ENCODE peak calls at places on chromosomes 3 and 15, in seven cellular contexts. One of them, this sample, is unnamed.

GRCh38 chr15:67135494-67135893 is 70.1 kb downstream of the SMAD3 start:
- DNase-seq in HEK293T: no peak
- DNase-seq in HepG2: peak
- DNase-seq in WTC11: no peak
- DNase-seq in GM12878: no peak
- DNase-seq in HCT116: no peak
- DNase-seq in H1: no peak
- DNase-seq in this sample: no peak

GRCh38 chr15:65940618-65940909 is 71.3 kb downstream of the RAB11A start:
- DNase-seq in HEK293T: no peak
- DNase-seq in HepG2: no peak
- DNase-seq in WTC11: no peak
- DNase-seq in GM12878: no peak
- DNase-seq in HCT116: no peak
- DNase-seq in H1: no peak
- DNase-seq in this sample: peak

GRCh38 chr3:196778755-196779154 is 39.1 kb downstream of the PAK2 start:
- DNase-seq in HEK293T: no peak
- DNase-seq in HepG2: no peak
- DNase-seq in WTC11: no peak
- DNase-seq in GM12878: no peak
- DNase-seq in HCT116: no peak
- DNase-seq in H1: no peak
- DNase-seq in this sample: no peak

GRCh38 chr3:46124216-46125143 is 83.6 kb downstream of the CCR1 start:
- DNase-seq in HEK293T: no peak
- DNase-seq in HepG2: no peak
- DNase-seq in WTC11: no peak
- DNase-seq in GM12878: no peak
- DNase-seq in HCT116: no peak
- DNase-seq in H1: no peak
- DNase-seq in this sample: no peak

GRCh38 chr3:128787256-128788253 is 61.6 kb downstream of the RAB7A start:
- DNase-seq in HEK293T: peak
- DNase-seq in HepG2: peak
- DNase-seq in WTC11: peak
- DNase-seq in GM12878: no peak
- DNase-seq in HCT116: peak
- DNase-seq in H1: peak
- DNase-seq in this sample: peak

GRCh38 chr3:149472393-149472792 is 2.1 kb upstream of the TM4SF4 start:
- DNase-seq in HEK293T: no peak
- DNase-seq in HepG2: no peak
- DNase-seq in WTC11: no peak
- DNase-seq in GM12878: no peak
- DNase-seq in HCT116: no peak
- DNase-seq in H1: no peak
- DNase-seq in this sample: no peak

GRCh38 chr3:74067296-74067695 is 442.6 kb upstream of the PDZRN3 start:
- DNase-seq in HEK293T: no peak
- DNase-seq in HepG2: no peak
- DNase-seq in WTC11: no peak
- DNase-seq in GM12878: no peak
- DNase-seq in HCT116: no peak
- DNase-seq in H1: no peak
- DNase-seq in this sample: no peak

GRCh38 chr3:37943126-37943525 is 47.5 kb upstream of the VILL start:
- DNase-seq in HEK293T: no peak
- DNase-seq in HepG2: no peak
- DNase-seq in WTC11: no peak
- DNase-seq in GM12878: no peak
- DNase-seq in HCT116: no peak
- DNase-seq in H1: no peak
- DNase-seq in this sample: no peak

GRCh38 chr3:157857461-157857860 is 248.8 kb downstream of the SHOX2 start:
- DNase-seq in HEK293T: no peak
- DNase-seq in HepG2: no peak
- DNase-seq in WTC11: no peak
- DNase-seq in GM12878: no peak
- DNase-seq in HCT116: no peak
- DNase-seq in H1: no peak
- DNase-seq in this sample: no peak

GRCh38 chr3:58560771-58561311 is 16.4 kb downstream of the FAM107A start:
- DNase-seq in HEK293T: peak
- DNase-seq in HepG2: peak
- DNase-seq in WTC11: peak
- DNase-seq in GM12878: no peak
- DNase-seq in HCT116: no peak
- DNase-seq in H1: peak
- DNase-seq in this sample: peak

GRCh38 chr15:100570282-100570681 is 31.7 kb downstream of the LINS1 start:
- DNase-seq in HEK293T: no peak
- DNase-seq in HepG2: no peak
- DNase-seq in WTC11: no peak
- DNase-seq in GM12878: no peak
- DNase-seq in HCT116: no peak
- DNase-seq in H1: no peak
- DNase-seq in this sample: peak

GRCh38 chr3:128585974-128586373 is 64.6 kb downstream of the RPN1 start:
- DNase-seq in HEK293T: no peak
- DNase-seq in HepG2: no peak
- DNase-seq in WTC11: no peak
- DNase-seq in GM12878: no peak
- DNase-seq in HCT116: no peak
- DNase-seq in H1: no peak
- DNase-seq in this sample: no peak

GRCh38 chr3:143736205-143736604 is 112.1 kb downstream of the SLC9A9 start:
- DNase-seq in HEK293T: no peak
- DNase-seq in HepG2: no peak
- DNase-seq in WTC11: no peak
- DNase-seq in GM12878: no peak
- DNase-seq in HCT116: no peak
- DNase-seq in H1: no peak
- DNase-seq in this sample: no peak

GRCh38 chr3:57079221-57079831 is 18.9 kb downstream of the SPATA12 start:
- DNase-seq in HEK293T: peak
- DNase-seq in HepG2: peak
- DNase-seq in WTC11: peak
- DNase-seq in GM12878: no peak
- DNase-seq in HCT116: no peak
- DNase-seq in H1: no peak
- DNase-seq in this sample: peak

GRCh38 chr15:61049003-61049402 is 180.1 kb downstream of the RORA start:
- DNase-seq in HEK293T: no peak
- DNase-seq in HepG2: no peak
- DNase-seq in WTC11: no peak
- DNase-seq in GM12878: no peak
- DNase-seq in HCT116: no peak
- DNase-seq in H1: no peak
- DNase-seq in this sample: no peak

GRCh38 chr15:63832620-63833245 is 1.0 kb downstream of the HERC1 start:
- DNase-seq in HEK293T: no peak
- DNase-seq in HepG2: no peak
- DNase-seq in WTC11: no peak
- DNase-seq in GM12878: no peak
- DNase-seq in HCT116: no peak
- DNase-seq in H1: no peak
- DNase-seq in this sample: no peak

GRCh38 chr15:24948495-24948894 is 6.3 kb upstream of the SNRPN start:
- DNase-seq in HEK293T: no peak
- DNase-seq in HepG2: no peak
- DNase-seq in WTC11: no peak
- DNase-seq in GM12878: no peak
- DNase-seq in HCT116: no peak
- DNase-seq in H1: no peak
- DNase-seq in this sample: no peak

GRCh38 chr3:124878561-124879394 is 8.4 kb downstream of the ITGB5 start:
- DNase-seq in HEK293T: no peak
- DNase-seq in HepG2: peak
- DNase-seq in WTC11: no peak
- DNase-seq in GM12878: no peak
- DNase-seq in HCT116: peak
- DNase-seq in H1: no peak
- DNase-seq in this sample: peak

GRCh38 chr3:126158016-126158911 is 22.1 kb downstream of the ALDH1L1 start:
- DNase-seq in HEK293T: no peak
- DNase-seq in HepG2: no peak
- DNase-seq in WTC11: no peak
- DNase-seq in GM12878: no peak
- DNase-seq in HCT116: no peak
- DNase-seq in H1: no peak
- DNase-seq in this sample: no peak

GRCh38 chr3:168094580-168094876 is 1.2 kb downstream of the GOLIM4 start:
- DNase-seq in HEK293T: no peak
- DNase-seq in HepG2: no peak
- DNase-seq in WTC11: peak
- DNase-seq in GM12878: no peak
- DNase-seq in HCT116: no peak
- DNase-seq in H1: no peak
- DNase-seq in this sample: no peak
- TF ChIP-seq SP1 in HEK293T: no peak
- TF ChIP-seq SP1 in HepG2: no peak
- TF ChIP-seq SP1 in WTC11: no peak
- TF ChIP-seq SP1 in GM12878: no peak
- TF ChIP-seq SP1 in HCT116: no peak
- TF ChIP-seq SP1 in H1: no peak
- TF ChIP-seq SP1 in this sample: peak

DNA sequence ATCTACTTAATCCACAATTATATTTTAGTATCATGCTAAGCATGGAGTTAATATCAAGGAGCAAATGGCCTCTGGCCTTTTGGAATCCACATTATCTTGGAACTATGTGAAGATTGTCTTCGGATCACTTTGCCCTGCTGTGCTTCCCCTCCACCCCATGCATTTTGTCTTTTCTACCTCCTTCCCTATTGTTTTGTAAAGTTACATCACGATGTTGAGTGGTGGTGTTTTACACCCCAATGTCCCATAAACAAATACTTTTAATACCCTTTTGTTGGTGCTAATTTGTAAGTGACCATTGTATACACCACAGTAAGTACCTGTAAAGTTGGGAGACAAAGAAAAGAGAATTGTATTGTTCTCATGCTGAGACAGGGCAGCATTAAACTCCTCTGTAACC is 258.4 kb upstream of the ZNF717 start:
- DNase-seq in HEK293T: no peak
- DNase-seq in HepG2: no peak
- DNase-seq in WTC11: no peak
- DNase-seq in GM12878: no peak
- DNase-seq in HCT116: no peak
- DNase-seq in H1: no peak
- DNase-seq in this sample: no peak
- TF ChIP-seq SP1 in HEK293T: no peak
- TF ChIP-seq SP1 in HepG2: no peak
- TF ChIP-seq SP1 in WTC11: no peak
- TF ChIP-seq SP1 in GM12878: no peak
- TF ChIP-seq SP1 in HCT116: no peak
- TF ChIP-seq SP1 in H1: peak
- TF ChIP-seq SP1 in this sample: no peak

GRCh38 chr15:39396979-39397615 is 183.8 kb upstream of the THBS1 start:
- DNase-seq in HEK293T: no peak
- DNase-seq in HepG2: no peak
- DNase-seq in WTC11: no peak
- DNase-seq in GM12878: no peak
- DNase-seq in HCT116: no peak
- DNase-seq in H1: no peak
- DNase-seq in this sample: peak

GRCh38 chr15:39399600-39399999 is 181.3 kb upstream of the THBS1 start:
- DNase-seq in HEK293T: no peak
- DNase-seq in HepG2: no peak
- DNase-seq in WTC11: no peak
- DNase-seq in GM12878: no peak
- DNase-seq in HCT116: no peak
- DNase-seq in H1: no peak
- DNase-seq in this sample: no peak

GRCh38 chr15:39400821-39401550 is 179.9 kb upstream of the THBS1 start:
- DNase-seq in HEK293T: no peak
- DNase-seq in HepG2: no peak
- DNase-seq in WTC11: no peak
- DNase-seq in GM12878: no peak
- DNase-seq in HCT116: no peak
- DNase-seq in H1: no peak
- DNase-seq in this sample: peak

GRCh38 chr15:39400002-39400401 is 180.9 kb upstream of the THBS1 start:
- DNase-seq in HEK293T: no peak
- DNase-seq in HepG2: no peak
- DNase-seq in WTC11: no peak
- DNase-seq in GM12878: no peak
- DNase-seq in HCT116: no peak
- DNase-seq in H1: no peak
- DNase-seq in this sample: no peak

DNA sequence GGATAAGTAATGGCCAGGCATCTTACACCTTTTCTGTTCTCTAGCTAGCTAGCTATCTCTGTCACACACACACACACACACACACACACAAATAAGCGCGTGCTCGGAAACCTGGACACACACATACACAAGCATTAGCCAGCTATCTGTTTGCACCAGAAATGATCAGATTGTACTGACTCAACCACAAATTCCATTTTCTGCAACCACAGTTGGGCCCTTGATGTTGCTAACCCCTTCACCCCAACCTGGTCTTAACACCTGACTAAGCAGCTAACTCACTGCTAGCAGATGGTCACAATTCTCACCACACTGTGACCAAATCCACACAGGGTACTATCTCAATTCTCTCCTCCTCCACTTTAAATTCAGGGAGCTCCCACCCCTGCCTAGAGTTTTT is 183.0 kb upstream of the THBS1 start:
- DNase-seq in HEK293T: no peak
- DNase-seq in HepG2: no peak
- DNase-seq in WTC11: no peak
- DNase-seq in GM12878: no peak
- DNase-seq in HCT116: no peak
- DNase-seq in H1: no peak
- DNase-seq in this sample: peak
- TF ChIP-seq SP1 in HEK293T: no peak
- TF ChIP-seq SP1 in HepG2: no peak
- TF ChIP-seq SP1 in WTC11: no peak
- TF ChIP-seq SP1 in GM12878: no peak
- TF ChIP-seq SP1 in HCT116: no peak
- TF ChIP-seq SP1 in H1: no peak
- TF ChIP-seq SP1 in this sample: no peak

DNA sequence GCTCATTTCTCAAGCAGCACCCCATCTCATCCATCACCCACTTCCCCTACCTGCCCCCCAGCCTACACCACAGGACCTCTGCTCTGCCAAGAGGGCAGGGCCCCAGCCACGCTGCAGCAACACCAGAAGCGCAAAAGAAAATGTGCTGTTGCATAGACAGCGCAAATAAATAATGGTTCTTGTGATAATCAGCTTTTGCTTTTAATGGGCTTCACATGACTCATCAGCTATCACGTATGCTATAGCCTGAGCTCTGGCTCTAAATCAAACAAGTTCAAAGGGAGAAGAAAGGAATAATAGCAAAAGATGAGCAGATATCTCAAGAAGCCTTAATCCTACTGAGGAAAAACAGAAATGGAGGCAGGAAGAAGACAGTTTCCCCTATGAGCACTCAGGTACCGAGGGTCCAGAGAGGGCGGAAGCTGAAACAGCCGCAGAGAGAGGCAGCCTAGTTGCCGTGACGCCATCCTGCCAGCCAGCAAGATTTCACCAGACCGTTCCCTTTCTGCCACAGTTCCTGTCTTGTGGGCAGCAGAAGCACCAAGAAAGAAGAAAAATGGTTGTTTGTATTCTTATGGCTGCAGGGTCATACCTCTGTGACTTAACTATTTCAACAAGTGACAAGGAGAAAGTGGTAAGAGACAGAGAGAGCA is 22.1 kb downstream of the RAB27A start:
- DNase-seq in HEK293T: no peak
- DNase-seq in HepG2: no peak
- DNase-seq in WTC11: no peak
- DNase-seq in GM12878: no peak
- DNase-seq in HCT116: no peak
- DNase-seq in H1: no peak
- DNase-seq in this sample: no peak
- TF ChIP-seq SP1 in HEK293T: no peak
- TF ChIP-seq SP1 in HepG2: no peak
- TF ChIP-seq SP1 in WTC11: no peak
- TF ChIP-seq SP1 in GM12878: no peak
- TF ChIP-seq SP1 in HCT116: no peak
- TF ChIP-seq SP1 in H1: no peak
- TF ChIP-seq SP1 in this sample: no peak

This sample was measured in K562.